ENCODE peak calls at places on chromosomes 4 and X, in ten cellular contexts. W is HepG2; J is kidney; T is naive thymus-derived CD4-positive, alpha-beta T cell; L is pancreas; S is tibial artery; G is heart right ventricle; K is adrenal gland; V is psoas muscle; D is heart left ventricle. N is an unnamed sample. For H3K9me3 and H3K36me3, the result is how much of the 10 kb centered on the place peaks cover.

GRCh38 chr4:84691170-84691691 is 108.3 kb downstream of the CDS1 start:
- DNase-seq in W (no peak), J (no peak), T (no peak), L (no peak), S (no peak), G (no peak), K (peak), V (no peak), D (no peak), N (peak)

GRCh38 chr4:54197926-54198325 is 31.2 kb upstream of the PDGFRA start:
- DNase-seq in W (no peak), J (no peak), T (no peak), L (no peak), S (no peak), G (no peak), K (no peak), V (no peak), D (no peak), N (no peak)

GRCh38 chrX:459611-460010 is 72.9 kb upstream of the PPP2R3B start:
- DNase-seq in W (no peak), J (peak), T (no peak), L (no peak), S (no peak), G (no peak), K (no peak), V (no peak), D (no peak), N (no peak)

GRCh38 chrX:10636337-10636736 is 16.0 kb upstream of the MID1 start:
- DNase-seq in W (no peak), J (no peak), T (no peak), L (no peak), S (peak), G (peak), K (peak), V (no peak), D (no peak), N (peak)

GRCh38 chrX:74451450-74452198 is 30.3 kb downstream of the SLC16A2 start:
- DNase-seq in W (no peak), J (no peak), T (no peak), L (no peak), S (no peak), G (no peak), K (peak), V (no peak), D (no peak), N (no peak)

GRCh38 chr4:110823251-110823650 is 200.4 kb upstream of the PITX2 start:
- DNase-seq in W (no peak), J (no peak), T (no peak), L (no peak), S (no peak), G (no peak), K (no peak), V (no peak), D (no peak), N (peak)

GRCh38 chr4:26912810-26913209 is 52.2 kb downstream of the STIM2 start:
- DNase-seq in W (no peak), J (peak), T (no peak), L (no peak), S (no peak), G (no peak), K (no peak), V (no peak), D (no peak), N (no peak)

GRCh38 chr4:141654098-141654497 is 17.7 kb downstream of the IL15 start:
- DNase-seq in W (no peak), J (no peak), T (no peak), L (no peak), S (no peak), G (peak), K (peak), V (peak), D (no peak), N (peak)

GRCh38 chrX:72620550-72621145 is 48.0 kb upstream of the HDAC8 start:
- DNase-seq in W (peak), J (peak), T (no peak), L (peak), S (peak), G (peak), K (peak), V (peak), D (no peak), N (peak)

GRCh38 chrX:24294619-24295018 is 19.2 kb downstream of the SUPT20HL2 start:
- DNase-seq in W (no peak), J (no peak), T (no peak), L (no peak), S (peak), G (no peak), K (peak), V (no peak), D (no peak), N (peak)

GRCh38 chrX:28847423-28847822 is 260.2 kb downstream of the IL1RAPL1 start:
- DNase-seq in W (no peak), J (peak), T (no peak), L (no peak), S (no peak), G (peak), K (no peak), V (no peak), D (no peak), N (peak)

GRCh38 chr4:21102667-21103066 is 402.4 kb downstream of the PACRGL start:
- DNase-seq in W (no peak), J (no peak), T (no peak), L (no peak), S (no peak), G (no peak), K (no peak), V (no peak), D (no peak), N (no peak)

GRCh38 chr4:78954048-78954666 is 14.9 kb upstream of the PAQR3 start:
- DNase-seq in W (peak), J (no peak), T (no peak), L (no peak), S (no peak), G (no peak), K (no peak), V (no peak), D (no peak), N (no peak)

GRCh38 chr4:150867148-150867547 is 147.9 kb downstream of the LRBA start:
- DNase-seq in W (peak), J (no peak), T (no peak), L (no peak), S (no peak), G (peak), K (peak), V (no peak), D (no peak), N (no peak)

GRCh38 chr4:181761130-181761529 is 482.1 kb upstream of the TENM3 start:
- DNase-seq in W (no peak), J (no peak), T (no peak), L (no peak), S (no peak), G (no peak), K (no peak), V (no peak), D (no peak), N (no peak)

GRCh38 chr4:144574004-144574403 is 72.0 kb upstream of the HHIP start:
- DNase-seq in W (no peak), J (no peak), T (no peak), L (no peak), S (no peak), G (no peak), K (no peak), V (no peak), D (no peak), N (no peak)

GRCh38 chrX:129655547-129656248 is 942 bp upstream of the APLN start:
- DNase-seq in W (no peak), J (no peak), T (no peak), L (no peak), S (no peak), G (no peak), K (no peak), V (no peak), D (no peak), N (no peak)

GRCh38 chr4:11843927-11844326 is 415.2 kb upstream of the HS3ST1 start:
- DNase-seq in W (no peak), J (no peak), T (no peak), L (no peak), S (no peak), G (no peak), K (no peak), V (no peak), D (no peak), N (no peak)

GRCh38 chr4:67988986-67989385 is 25.7 kb upstream of the TMPRSS11A start:
- DNase-seq in W (no peak), J (no peak), T (no peak), L (no peak), S (no peak), G (no peak), K (no peak), V (no peak), D (no peak), N (no peak)

GRCh38 chr4:107183155-107183774 is 147.2 kb upstream of the DKK2 start:
- DNase-seq in W (peak), J (no peak), T (no peak), L (no peak), S (no peak), G (peak), K (peak), V (no peak), D (no peak), N (no peak)

GRCh38 chrX:154321624-154322023 is 26.0 kb downstream of the TKTL1 start:
- DNase-seq in W (peak), J (no peak), T (no peak), L (no peak), S (no peak), G (peak), K (peak), V (no peak), D (no peak), N (no peak)

GRCh38 chr4:24112466-24112865 is 222.6 kb upstream of the PPARGC1A start:
- DNase-seq in W (no peak), J (no peak), T (no peak), L (no peak), S (no peak), G (no peak), K (no peak), V (no peak), D (no peak), N (no peak)

GRCh38 chrX:19332983-19333382 is 10.7 kb upstream of the PDHA1 start:
- DNase-seq in W (no peak), J (no peak), T (no peak), L (no peak), S (no peak), G (peak), K (peak), V (peak), D (peak), N (peak)

GRCh38 chrX:154320406-154320805 is 24.8 kb downstream of the TKTL1 start:
- DNase-seq in W (no peak), J (no peak), T (no peak), L (no peak), S (no peak), G (no peak), K (no peak), V (no peak), D (no peak), N (no peak)

GRCh38 chr4:125891597-125892258 is 577.0 kb downstream of the FAT4 start:
- DNase-seq in W (no peak), J (no peak), T (no peak), L (no peak), S (no peak), G (no peak), K (no peak), V (no peak), D (no peak), N (peak)

GRCh38 chr4:175054980-175055379 is 136.8 kb downstream of the ADAM29 start:
- DNase-seq in W (no peak), J (no peak), T (no peak), L (no peak), S (no peak), G (no peak), K (no peak), V (no peak), D (no peak), N (no peak)

GRCh38 chr4:101102114-101102752 is 245.1 kb downstream of the PPP3CA start:
- DNase-seq in W (no peak), J (peak), T (no peak), L (no peak), S (peak), G (peak), K (peak), V (peak), D (peak), N (peak)

GRCh38 chr4:154714339-154715040 is 29.3 kb upstream of the LRAT start:
- DNase-seq in W (no peak), J (no peak), T (no peak), L (no peak), S (no peak), G (no peak), K (no peak), V (no peak), D (no peak), N (no peak)

GRCh38 chrX:19382500-19383145 is 38.9 kb downstream of the PDHA1 start:
- DNase-seq in W (peak), J (no peak), T (peak), L (no peak), S (no peak), G (peak), K (peak), V (no peak), D (no peak), N (peak)

GRCh38 chrX:40132751-40133150 is 35.0 kb upstream of the BCOR start:
- DNase-seq in W (no peak), J (peak), T (no peak), L (no peak), S (peak), G (peak), K (peak), V (peak), D (peak), N (peak)

GRCh38 chr4:36081185-36081584 is 163.1 kb downstream of the ARAP2 start:
- DNase-seq in W (no peak), J (no peak), T (no peak), L (no peak), S (no peak), G (no peak), K (no peak), V (no peak), D (no peak), N (no peak)

GRCh38 chrX:155874571-155875244 is 6.4 kb upstream of the VAMP7 start:
- DNase-seq in W (no peak), J (peak), T (no peak), L (no peak), S (no peak), G (peak), K (no peak), V (no peak), D (no peak), N (no peak)
- H3K9me3 ChIP-seq in W (half or more), J (under half), T (under half), L (under half), S (under half), G (under half), K (under half), V (under half), D (under half), N (under half)

GRCh38 chr4:178340468-178340867 is 898.2 kb upstream of the AGA start:
- DNase-seq in W (no peak), J (no peak), T (no peak), L (no peak), S (no peak), G (no peak), K (no peak), V (no peak), D (peak), N (no peak)

DNA sequence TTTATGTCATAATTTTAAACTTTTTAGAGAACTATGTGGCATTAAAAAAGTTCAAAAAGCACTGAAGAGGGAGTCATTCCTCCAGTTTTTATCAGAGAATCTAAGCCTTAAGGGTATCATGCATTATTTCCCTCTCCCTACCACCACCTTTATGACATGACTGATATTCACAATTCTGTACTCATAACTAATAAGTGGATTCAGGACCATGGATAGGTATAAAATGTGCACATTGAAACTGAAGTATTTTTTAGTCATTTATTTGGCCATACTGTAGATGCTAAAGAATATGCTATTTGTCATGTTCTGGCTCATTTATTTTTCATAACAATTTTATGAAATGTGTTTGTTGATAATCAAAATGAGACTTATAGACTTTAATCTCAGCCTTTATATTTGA is 897.5 kb upstream of the AGA start:
- DNase-seq in W (no peak), J (no peak), T (no peak), L (no peak), S (no peak), G (no peak), K (no peak), V (no peak), D (no peak), N (no peak)
- H3K4me3 ChIP-seq in W (no peak), J (no peak), T (no peak), L (no peak), S (no peak), G (no peak), K (no peak), V (no peak), D (no peak), N (no peak)

DNA sequence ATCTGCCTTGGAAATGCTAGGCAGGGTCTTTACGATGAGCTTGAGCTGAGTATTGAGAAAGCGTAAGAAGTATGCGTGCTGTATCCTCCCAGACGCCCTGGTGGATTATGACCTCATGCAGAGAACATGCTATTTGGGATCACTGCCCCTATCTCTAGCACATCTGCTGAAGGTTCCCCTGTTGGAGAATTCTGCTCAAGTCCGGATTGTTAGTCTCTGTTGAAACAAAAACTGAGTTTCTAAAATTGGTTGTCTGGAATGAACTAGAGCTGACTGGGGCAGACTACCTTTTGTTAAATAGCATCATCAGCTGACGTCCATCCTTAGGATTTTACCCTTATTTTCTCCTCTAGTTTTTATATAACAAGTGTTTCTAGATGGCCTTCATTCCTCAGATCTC is 7.5 kb downstream of the FHDC1 start:
- DNase-seq in W (no peak), J (no peak), T (no peak), L (no peak), S (no peak), G (no peak), K (no peak), V (no peak), D (no peak), N (no peak)
- H3K36me3 ChIP-seq in W (under half), J (under half), T (under half), L (under half), S (under half), G (under half), K (under half), V (under half), D (under half), N (under half)

GRCh38 chr4:122688529-122688928 is 44.0 kb upstream of the BBS12 start:
- DNase-seq in W (no peak), J (no peak), T (no peak), L (no peak), S (no peak), G (no peak), K (no peak), V (no peak), D (no peak), N (no peak)

GRCh38 chr4:122681568-122681967 is 50.9 kb upstream of the BBS12 start:
- DNase-seq in W (no peak), J (no peak), T (no peak), L (no peak), S (no peak), G (no peak), K (no peak), V (no peak), D (no peak), N (no peak)

GRCh38 chr4:122689972-122690371 is 42.5 kb upstream of the BBS12 start:
- DNase-seq in W (no peak), J (no peak), T (no peak), L (no peak), S (no peak), G (no peak), K (no peak), V (no peak), D (no peak), N (no peak)

GRCh38 chr4:122687450-122688121 is 44.9 kb upstream of the BBS12 start:
- DNase-seq in W (no peak), J (no peak), T (no peak), L (no peak), S (no peak), G (peak), K (no peak), V (no peak), D (no peak), N (no peak)

DNA sequence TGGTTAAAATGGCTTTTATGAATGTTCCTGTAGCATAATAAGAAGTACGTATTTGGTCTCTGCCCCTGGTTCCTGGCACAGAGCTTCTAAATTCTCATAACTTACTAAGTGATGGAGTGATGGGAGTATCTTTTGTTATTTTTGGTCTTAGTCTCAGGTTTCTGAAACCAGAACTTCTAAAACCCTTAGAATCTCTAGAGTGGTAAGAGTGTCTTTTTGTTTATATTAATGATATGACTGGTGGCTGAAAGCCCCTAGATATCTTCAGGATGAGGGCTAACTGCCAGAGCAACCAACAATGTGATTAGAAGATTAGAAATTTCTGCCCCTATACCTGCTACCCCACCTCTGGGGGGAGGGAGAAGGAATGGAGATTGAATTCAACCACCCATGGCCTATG is 45.8 kb upstream of the BBS12 start:
- DNase-seq in W (no peak), J (no peak), T (no peak), L (no peak), S (no peak), G (no peak), K (no peak), V (no peak), D (no peak), N (no peak)
- H3K9me3 ChIP-seq in W (under half), J (under half), T (under half), L (under half), S (under half), G (under half), K (under half), V (under half), D (under half), N (under half)

GRCh38 chr4:7206856-7207567 is 14.7 kb downstream of the SORCS2 start:
- DNase-seq in W (no peak), J (peak), T (no peak), L (no peak), S (peak), G (peak), K (peak), V (peak), D (peak), N (peak)

GRCh38 chr4:7207791-7208231 is 15.5 kb downstream of the SORCS2 start:
- DNase-seq in W (no peak), J (peak), T (no peak), L (no peak), S (no peak), G (no peak), K (no peak), V (no peak), D (no peak), N (no peak)

GRCh38 chr4:7204656-7205387 is 12.5 kb downstream of the SORCS2 start:
- DNase-seq in W (no peak), J (peak), T (no peak), L (no peak), S (no peak), G (no peak), K (no peak), V (no peak), D (no peak), N (no peak)

GRCh38 chr4:7208509-7209451 is 16.4 kb downstream of the SORCS2 start:
- DNase-seq in W (no peak), J (peak), T (no peak), L (no peak), S (no peak), G (no peak), K (no peak), V (no peak), D (no peak), N (no peak)

DNA sequence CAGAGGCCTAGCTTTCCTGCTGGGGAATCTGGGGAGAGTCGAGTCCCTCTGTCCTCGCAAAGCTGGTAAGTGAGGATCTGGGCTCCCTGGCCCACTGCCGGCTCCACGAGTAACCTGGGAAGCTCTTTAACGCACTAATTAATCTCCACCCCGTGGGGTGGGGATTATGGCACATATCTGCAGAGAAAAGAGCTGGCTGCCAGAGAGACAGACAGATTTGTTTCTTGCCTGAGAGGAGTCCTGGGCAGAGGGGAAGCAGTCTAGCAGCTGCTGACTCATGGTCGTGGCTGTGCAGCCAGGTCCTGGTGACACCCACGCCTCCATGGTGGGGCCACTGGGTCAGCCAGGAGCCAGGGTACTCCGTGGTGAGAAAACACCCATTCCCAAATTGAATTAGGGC is 14.0 kb downstream of the SORCS2 start:
- DNase-seq in W (no peak), J (peak), T (no peak), L (no peak), S (peak), G (peak), K (peak), V (no peak), D (no peak), N (peak)
- H3K4me3 ChIP-seq in W (no peak), J (no peak), T (no peak), L (no peak), S (no peak), G (no peak), K (no peak), V (no peak), D (no peak), N (no peak)

DNA sequence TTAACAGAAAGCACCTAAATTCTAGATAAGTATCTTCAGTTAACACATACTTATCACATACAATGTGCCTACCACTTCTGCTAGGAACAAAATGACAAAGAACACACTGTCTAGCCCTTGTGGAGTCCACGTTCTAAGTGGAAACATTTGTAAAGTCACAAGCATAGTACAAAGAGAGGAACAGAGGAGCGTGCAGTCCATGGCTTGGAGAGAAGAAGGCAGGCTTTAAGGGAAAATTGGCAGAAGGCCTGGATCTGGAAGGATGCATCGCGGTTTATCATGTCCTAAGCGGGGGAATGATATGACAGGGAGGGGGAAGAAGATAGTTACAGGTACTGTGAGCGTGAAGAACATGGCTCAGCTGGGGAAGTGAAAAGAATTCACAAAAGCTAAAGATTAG is 218.0 kb downstream of the PRDM5 start:
- DNase-seq in W (no peak), J (no peak), T (no peak), L (no peak), S (no peak), G (no peak), K (no peak), V (no peak), D (no peak), N (no peak)
- H3K36me3 ChIP-seq in W (under half), J (under half), T (under half), L (under half), S (under half), G (under half), K (under half), V (under half), D (under half), N (under half)